ENCODE peak calls at places on chromosomes 2 and 18, in four cellular contexts. S is CD4-positive, alpha-beta T cell; M is GM23338; L is nephron progenitor cell. K is an unnamed sample.

GRCh38 chr2:23092831-23093230 is 292.1 kb upstream of the KLHL29 start:
- DNase-seq in S (no peak), L (peak; percentile 24), M (peak; percentile 79), K (no peak)

GRCh38 chr2:171274757-171275156 is 114.1 kb upstream of the TLK1 start:
- DNase-seq in L (no peak), M (no peak), S (no peak), K (no peak)

GRCh38 chr18:40197711-40198110 is 1757.3 kb upstream of the PIK3C3 start:
- DNase-seq in M (no peak), L (no peak), S (no peak), K (no peak)

GRCh38 chr2:26621469-26622199 is 19.5 kb downstream of the CIB4 start:
- DNase-seq in S (no peak), M (no peak), L (no peak), K (no peak)

GRCh38 chr2:37149626-37150322 is 7.0 kb downstream of the EIF2AK2 start:
- DNase-seq in L (no peak), M (no peak), S (no peak), K (no peak)

GRCh38 chr2:37468139-37468538 is 123.7 kb downstream of the QPCT start:
- DNase-seq in M (no peak), S (no peak), L (no peak), K (no peak)

GRCh38 chr18:21632393-21632792 is 20.3 kb downstream of the SNRPD1 start:
- DNase-seq in L (no peak), S (no peak), M (no peak), K (no peak)

GRCh38 chr2:9638532-9638931 is 7.7 kb upstream of the YWHAQ start:
- DNase-seq in M (no peak), S (no peak), L (no peak), K (no peak)

GRCh38 chr2:12819721-12820120 is 103.0 kb downstream of the TRIB2 start:
- DNase-seq in S (no peak), L (no peak), M (no peak), K (no peak)

GRCh38 chr2:175136334-175137215 is 31.4 kb downstream of the ATF2 start:
- DNase-seq in S (no peak), M (no peak), L (no peak), K (no peak)

GRCh38 chr2:175137793-175138192 is 30.2 kb downstream of the ATF2 start:
- DNase-seq in S (no peak), L (no peak), M (no peak), K (no peak)

GRCh38 chr2:175131252-175131651 is 36.8 kb downstream of the ATF2 start:
- DNase-seq in S (no peak), L (no peak), M (no peak), K (no peak)

GRCh38 chr2:175140332-175140731 is 27.7 kb downstream of the ATF2 start:
- DNase-seq in L (no peak), S (no peak), M (no peak), K (no peak)

GRCh38 chr2:175135177-175135576 is 32.8 kb downstream of the ATF2 start:
- DNase-seq in S (no peak), M (no peak), L (no peak), K (no peak)
- TF ChIP-seq CTCF in S (no peak), M (peak; percentile 38), L (no peak), K (no peak)

DNA sequence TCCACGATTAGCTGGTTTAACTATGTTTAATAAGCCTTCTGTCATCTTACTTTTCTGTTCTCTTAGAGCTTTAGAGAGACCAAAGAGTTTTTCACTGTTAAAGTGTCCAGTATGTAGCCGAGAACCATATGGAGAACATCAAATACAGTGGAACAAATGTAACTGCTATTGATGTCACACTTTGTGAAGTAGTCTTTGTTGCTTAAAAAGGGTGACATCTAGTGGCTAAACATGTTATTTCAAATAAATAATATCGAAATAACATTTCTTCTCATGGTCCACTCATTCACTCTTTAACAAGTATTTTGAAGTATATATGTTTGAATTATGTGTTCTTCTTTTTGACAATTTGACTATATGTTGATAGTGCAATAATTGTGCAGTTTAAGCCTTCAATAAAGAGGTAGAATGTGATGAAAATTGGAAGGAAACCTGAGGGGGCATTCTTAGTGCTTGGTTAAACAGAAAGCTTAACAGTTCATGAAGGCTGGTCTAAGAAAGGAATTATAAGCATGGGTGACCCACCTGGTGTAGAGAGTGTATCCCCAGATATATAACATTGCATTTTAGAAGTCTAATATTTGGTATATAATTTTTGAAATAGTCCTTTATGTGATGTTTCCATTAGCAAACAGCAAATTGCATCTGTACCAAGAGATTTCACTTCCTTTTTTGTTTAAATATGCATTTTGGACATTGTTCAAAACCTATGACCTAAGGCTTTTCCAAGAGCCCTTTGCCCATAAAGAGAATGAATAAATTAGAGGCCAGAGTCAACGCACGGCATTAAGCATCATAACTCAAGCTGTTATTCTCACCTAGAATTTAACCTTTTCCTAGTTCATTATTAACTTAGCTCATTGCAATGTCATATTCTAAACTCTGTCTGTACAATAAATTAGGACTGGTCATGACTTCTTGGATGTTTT is 112.1 kb downstream of the KYNU start:
- DNase-seq in L (no peak), S (no peak), M (peak; percentile 57), K (no peak)
- TF ChIP-seq CTCF in L (peak; percentile 65), S (peak; percentile 68), M (peak; percentile 72), K (no peak)

GRCh38 chr2:74142340-74142739 is 5.4 kb downstream of the BOLA3 start:
- DNase-seq in S (no peak), L (no peak), M (peak; percentile 74), K (no peak)
- TF ChIP-seq CTCF in S (no peak), L (peak; percentile 26), M (peak; percentile 50), K (no peak)

GRCh38 chr2:203973000-203973399 is 36.4 kb downstream of the ICOS start:
- DNase-seq in L (no peak), S (no peak), M (no peak), K (no peak)
- TF ChIP-seq CTCF in L (no peak), S (no peak), M (no peak), K (no peak)

GRCh38 chr2:18752667-18753422 is 163.5 kb upstream of the NT5C1B start:
- DNase-seq in M (no peak), L (no peak), S (no peak), K (no peak)
- TF ChIP-seq CTCF in M (no peak), L (no peak), S (no peak), K (no peak)

GRCh38 chr2:106095478-106096392 is 98.4 kb downstream of the UXS1 start:
- DNase-seq in L (no peak), M (no peak), S (peak; percentile 88), K (no peak)
- TF ChIP-seq CTCF in L (no peak), M (no peak), S (peak; percentile 60), K (no peak)

DNA sequence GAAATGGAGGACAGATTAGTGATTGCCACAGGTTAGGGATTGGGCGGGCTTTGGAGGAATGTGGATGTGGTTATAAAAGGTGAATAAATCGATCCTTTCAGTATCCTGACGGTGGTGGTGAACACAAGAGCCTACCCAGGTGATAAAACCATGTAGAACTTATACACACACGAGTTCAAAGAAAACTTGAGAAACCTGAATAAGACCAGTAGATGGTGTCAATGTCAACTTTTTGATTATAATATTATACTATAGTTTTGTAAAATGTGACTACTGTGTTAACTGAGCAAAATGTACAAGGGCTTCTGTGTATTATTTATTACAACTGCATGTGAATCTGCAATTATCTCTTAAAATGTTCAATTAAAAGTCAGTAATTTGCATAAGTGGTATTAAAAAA is 136.3 kb downstream of the ERBB4 start:
- DNase-seq in M (no peak), S (no peak), L (no peak), K (no peak)
- TF ChIP-seq CTCF in M (no peak), S (no peak), L (no peak), K (no peak)

GRCh38 chr18:41324020-41324791 is 630.8 kb upstream of the PIK3C3 start:
- DNase-seq in L (no peak), S (no peak), M (no peak), K (no peak)
- TF ChIP-seq CTCF in L (no peak), S (no peak), M (no peak), K (no peak)

DNA sequence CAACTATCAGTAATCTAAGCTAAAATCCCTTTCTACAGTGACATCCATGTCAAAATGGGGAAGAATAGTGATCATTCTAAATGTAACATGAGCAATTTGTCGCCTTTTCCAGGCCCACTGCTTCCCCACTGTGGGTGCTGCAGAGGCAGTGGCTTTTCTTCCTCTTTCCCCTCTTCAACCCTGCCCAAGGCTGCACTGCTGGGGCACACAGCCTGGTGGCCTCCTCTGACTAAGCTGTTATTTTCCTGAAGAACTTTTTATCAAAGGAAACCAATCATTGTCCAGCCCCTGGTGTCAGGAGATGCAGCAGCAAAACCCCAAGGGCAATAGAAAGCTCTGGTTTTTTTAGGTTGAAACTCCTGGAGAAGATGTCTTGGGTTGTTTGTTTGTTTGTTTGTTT is 117.6 kb upstream of the KLF7 start:
- DNase-seq in L (no peak), S (no peak), M (no peak), K (no peak)
- TF ChIP-seq CTCF in L (no peak), S (no peak), M (no peak), K (no peak)

GRCh38 chr2:155583674-155584195 is 748.8 kb downstream of the NR4A2 start:
- DNase-seq in L (no peak), S (no peak), M (no peak), K (no peak)
- TF ChIP-seq CTCF in L (no peak), S (no peak), M (no peak), K (no peak)

K was measured in omental fat pad.